ENCODE peak calls at places on chromosomes 7 and 10, in eight cellular contexts. T is BJ, F is transverse colon, N is upper lobe of right lung, S is activated B cell treated with CpG ODN at 0.5 μM for 24 hours, X is kidney, W is right lobe of liver, B is left ventricle myocardium inferior. E is an unnamed sample.

GRCh38 chr7:98879198-98879988 is 1.1 kb downstream of the TRRAP start:
- DNase-seq in B (no peak), S (peak; percentile 34), N (peak; percentile 66), T (no peak), W (peak; percentile 62), X (peak; percentile 75), F (peak; percentile 60), E (no peak)

GRCh38 chr10:119113805-119114732 is 10.2 kb downstream of the DENND10 start:
- DNase-seq in F (no peak), N (no peak), X (no peak), S (no peak), B (no peak), W (peak; percentile 56), T (peak; percentile 90), E (no peak)

GRCh38 chr10:102421645-102422585 is 1.3 kb downstream of the FBXL15 start:
- DNase-seq in W (peak; percentile 78), F (peak; percentile 66), X (peak; percentile 88), S (peak; percentile 14), B (no peak), T (no peak), N (peak; percentile 88), E (no peak)

GRCh38 chr10:121024905-121025584 is 173.9 kb downstream of the WDR11 start:
- DNase-seq in W (no peak), T (no peak), S (no peak), X (no peak), N (no peak), B (no peak), F (no peak), E (no peak)

GRCh38 chr7:120785056-120785455 is 72.9 kb downstream of the TSPAN12 start:
- DNase-seq in B (no peak), T (no peak), W (no peak), X (no peak), F (no peak), N (no peak), S (no peak), E (no peak)

GRCh38 chr7:121798896-121799295 is 74.1 kb upstream of the PTPRZ1 start:
- DNase-seq in F (no peak), T (no peak), S (no peak), X (no peak), N (no peak), B (no peak), W (no peak), E (no peak)

GRCh38 chr10:80137031-80137712 is 4.6 kb downstream of the PLAC9 start:
- DNase-seq in F (no peak), S (no peak), N (no peak), T (no peak), X (no peak), W (no peak), B (peak; percentile 76), E (no peak)

GRCh38 chr7:4661871-4662270 is 20.2 kb upstream of the FOXK1 start:
- DNase-seq in B (no peak), X (no peak), F (no peak), N (no peak), W (no peak), S (no peak), T (no peak), E (no peak)

GRCh38 chr7:47886412-47886811 is 61.9 kb downstream of the PKD1L1 start:
- DNase-seq in T (no peak), S (no peak), N (no peak), X (no peak), B (no peak), F (no peak), W (no peak), E (no peak)

GRCh38 chr7:157440346-157441022 is 103.7 kb downstream of the DNAJB6 start:
- DNase-seq in N (peak; percentile 39), S (no peak), T (no peak), B (no peak), F (no peak), W (no peak), X (peak; percentile 29), E (no peak)

GRCh38 chr10:34753014-34753757 is 61.9 kb downstream of the PARD3 start:
- DNase-seq in W (no peak), F (no peak), N (no peak), S (no peak), T (no peak), X (no peak), B (no peak), E (no peak)

GRCh38 chr10:73094249-73094850 is 2.3 kb downstream of the P4HA1 start:
- DNase-seq in T (no peak), X (no peak), B (no peak), S (no peak), N (no peak), F (no peak), W (no peak), E (no peak)

GRCh38 chr7:41709621-41710020 is 6.7 kb upstream of the INHBA start:
- DNase-seq in N (no peak), B (no peak), W (no peak), S (no peak), F (no peak), T (peak; percentile 71), X (no peak), E (no peak)

GRCh38 chr10:75015440-75015839 is 96.0 kb upstream of the SAMD8 start:
- DNase-seq in S (no peak), T (no peak), X (no peak), W (no peak), F (no peak), B (no peak), N (no peak), E (no peak)

GRCh38 chr10:24723788-24724380 is at the start of gene ARHGAP21:
- DNase-seq in W (peak; percentile 80), N (peak; percentile 85), X (peak; percentile 90), B (peak; percentile 81), F (peak; percentile 76), T (no peak), S (peak; percentile 51), E (no peak)

GRCh38 chr10:24723386-24723787 is 300 bp downstream of the ARHGAP21 start:
- DNase-seq in B (no peak), N (no peak), X (no peak), T (no peak), F (peak; percentile 39), W (peak; percentile 68), S (peak; percentile 56), E (no peak)

GRCh38 chr10:24722676-24723385 is 856 bp downstream of the ARHGAP21 start:
- DNase-seq in W (no peak), S (peak; percentile 60), F (peak; percentile 53), X (peak; percentile 85), B (peak; percentile 76), T (no peak), N (peak; percentile 83), E (no peak)

GRCh38 chr10:24726626-24727025 is 2.9 kb upstream of the ARHGAP21 start:
- DNase-seq in T (no peak), W (no peak), B (no peak), X (no peak), N (no peak), S (no peak), F (no peak), E (no peak)

GRCh38 chr10:24724381-24725228 is 918 bp upstream of the ARHGAP21 start:
- DNase-seq in T (peak; percentile 81), W (peak; percentile 99), F (peak; percentile 98), X (peak; percentile 99), S (peak; percentile 88), B (peak; percentile 98), N (peak; percentile 98), E (peak; percentile 93)
- TF ChIP-seq CTCF in T (no peak), W (no peak), F (no peak), X (no peak), S (no peak), B (no peak), N (no peak), E (no peak)

DNA sequence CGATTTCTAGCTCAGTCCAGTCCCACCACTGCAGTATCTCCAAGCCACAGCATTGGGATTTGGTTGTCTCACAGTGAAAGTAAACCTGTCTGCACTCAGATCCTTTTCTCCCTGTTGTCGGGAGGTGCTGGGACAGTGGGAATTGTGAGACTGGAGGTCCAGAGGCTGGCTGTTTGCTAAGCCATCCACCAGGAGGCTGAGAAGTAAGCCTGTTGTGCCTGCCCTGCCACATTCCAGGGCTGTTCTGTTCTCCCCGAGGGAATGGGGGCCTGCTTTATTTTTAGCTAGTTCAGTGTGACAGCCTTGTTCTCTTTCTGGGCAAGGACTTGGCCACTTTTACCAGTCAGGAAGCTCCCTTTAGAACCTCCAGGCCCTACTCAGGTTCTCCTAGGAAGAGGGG is 54.9 kb downstream of the HK1 start:
- DNase-seq in W (no peak), F (no peak), X (peak; percentile 79), S (no peak), T (no peak), B (no peak), N (peak; percentile 78), E (no peak)
- TF ChIP-seq CTCF in W (no peak), F (no peak), X (no peak), S (no peak), T (peak; percentile 58), B (peak; percentile 58), N (peak; percentile 39), E (no peak)

DNA sequence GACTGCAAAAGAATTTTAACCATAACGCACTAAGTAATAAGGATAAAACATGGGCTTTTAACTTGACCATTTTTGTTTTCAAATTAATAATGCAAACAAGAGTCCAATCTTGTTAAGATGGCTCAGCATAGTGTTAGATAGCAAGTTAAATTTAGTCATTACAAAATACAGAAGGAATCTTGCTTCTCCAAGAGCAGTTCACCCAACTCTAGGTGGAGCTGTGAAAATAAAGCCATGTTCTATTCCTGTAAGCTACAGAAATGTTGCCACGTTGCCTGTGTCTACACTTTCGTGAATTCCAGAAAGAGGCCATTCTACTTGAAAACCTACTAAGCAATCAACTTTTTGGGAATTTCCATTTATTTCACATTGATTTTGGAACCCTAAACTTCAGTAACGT is 191.9 kb downstream of the SFMBT2 start:
- DNase-seq in N (no peak), F (no peak), T (no peak), X (no peak), W (no peak), S (no peak), B (no peak), E (no peak)
- TF ChIP-seq CTCF in N (no peak), F (no peak), T (no peak), X (no peak), W (no peak), S (no peak), B (peak; percentile 46), E (no peak)

GRCh38 chr7:44764665-44765578 is 16.3 kb downstream of the ZMIZ2 start:
- DNase-seq in N (no peak), F (no peak), B (no peak), X (peak; percentile 73), S (no peak), W (peak; percentile 92), T (no peak), E (no peak)
- TF ChIP-seq CTCF in N (no peak), F (no peak), B (no peak), X (no peak), S (no peak), W (peak; percentile 16), T (no peak), E (no peak)

GRCh38 chr7:11835260-11835659 is 3.3 kb upstream of the THSD7A start:
- DNase-seq in X (no peak), W (no peak), S (no peak), B (no peak), N (no peak), T (no peak), F (no peak), E (no peak)
- TF ChIP-seq CTCF in X (peak; percentile 25), W (peak; percentile 53), S (no peak), B (peak; percentile 33), N (peak; percentile 33), T (peak; percentile 16), F (peak; percentile 32), E (no peak)

GRCh38 chr10:70898687-70899086 is 10.3 kb upstream of the PCBD1 start:
- DNase-seq in B (no peak), S (no peak), X (no peak), F (peak; percentile 3), T (no peak), N (no peak), W (no peak), E (no peak)
- TF ChIP-seq CTCF in B (no peak), S (no peak), X (no peak), F (no peak), T (no peak), N (no peak), W (no peak), E (no peak)